ENCODE peak calls at places on chromosomes 3 and 15, in four cellular contexts. One of them, this sample, is unnamed. For H3K4me1, the result is how much of the 10 kb centered on the place peaks cover.

GRCh38 chr3:129116482-129116946 is 5.1 kb downstream of the RAB43 start:
- DNase-seq in H1: no peak
- DNase-seq in GM12878: no peak
- DNase-seq in HepG2: peak
- DNase-seq in this sample: no peak

GRCh38 chr15:74955796-74956647 is 550 bp downstream of the RPP25 start:
- DNase-seq in GM12878: no peak
- DNase-seq in H1: peak
- DNase-seq in HepG2: no peak
- DNase-seq in this sample: peak

GRCh38 chr3:116000315-116000714 is 377.0 kb downstream of the GAP43 start:
- DNase-seq in HepG2: peak
- DNase-seq in H1: no peak
- DNase-seq in GM12878: peak
- DNase-seq in this sample: no peak

GRCh38 chr3:115518100-115518852 is 105.0 kb upstream of the GAP43 start:
- DNase-seq in H1: no peak
- DNase-seq in GM12878: no peak
- DNase-seq in HepG2: no peak
- DNase-seq in this sample: peak

GRCh38 chr15:77819271-77819806 is 186.6 kb upstream of the LINGO1 start:
- DNase-seq in GM12878: no peak
- DNase-seq in HepG2: no peak
- DNase-seq in H1: peak
- DNase-seq in this sample: no peak

GRCh38 chr15:74233864-74234597 is 2.1 kb upstream of the CCDC33 start:
- DNase-seq in GM12878: no peak
- DNase-seq in HepG2: no peak
- DNase-seq in H1: no peak
- DNase-seq in this sample: no peak

GRCh38 chr15:51737538-51738305 is at the start of gene LYSMD2:
- DNase-seq in H1: no peak
- DNase-seq in GM12878: no peak
- DNase-seq in HepG2: no peak
- DNase-seq in this sample: no peak

GRCh38 chr3:148532326-148532725 is 165.4 kb upstream of the AGTR1 start:
- DNase-seq in HepG2: no peak
- DNase-seq in H1: no peak
- DNase-seq in GM12878: no peak
- DNase-seq in this sample: no peak

GRCh38 chr15:99932676-99933402 is 199.6 kb upstream of the LYSMD4 start:
- DNase-seq in H1: no peak
- DNase-seq in GM12878: no peak
- DNase-seq in HepG2: no peak
- DNase-seq in this sample: no peak

GRCh38 chr3:13484861-13485590 is 4.9 kb downstream of the HDAC11 start:
- DNase-seq in HepG2: peak
- DNase-seq in GM12878: no peak
- DNase-seq in H1: no peak
- DNase-seq in this sample: no peak

GRCh38 chr3:134161817-134162396 is 88.8 kb downstream of the RYK start:
- DNase-seq in GM12878: no peak
- DNase-seq in HepG2: no peak
- DNase-seq in H1: no peak
- DNase-seq in this sample: no peak

GRCh38 chr3:4376499-4376898 is 73.3 kb downstream of the SETMAR start:
- DNase-seq in H1: no peak
- DNase-seq in GM12878: no peak
- DNase-seq in HepG2: no peak
- DNase-seq in this sample: no peak

GRCh38 chr15:63212050-63212973 is 22.9 kb downstream of the RAB8B start:
- DNase-seq in H1: no peak
- DNase-seq in GM12878: peak
- DNase-seq in HepG2: peak
- DNase-seq in this sample: no peak

GRCh38 chr3:178270838-178271237 is 265.4 kb upstream of the KCNMB2 start:
- DNase-seq in HepG2: no peak
- DNase-seq in GM12878: no peak
- DNase-seq in H1: no peak
- DNase-seq in this sample: no peak

GRCh38 chr3:144272715-144273114 is 301.1 kb downstream of the DIPK2A start:
- DNase-seq in HepG2: no peak
- DNase-seq in GM12878: no peak
- DNase-seq in H1: no peak
- DNase-seq in this sample: no peak

GRCh38 chr3:13616359-13616758 is 67.4 kb downstream of the FBLN2 start:
- DNase-seq in HepG2: no peak
- DNase-seq in GM12878: no peak
- DNase-seq in H1: no peak
- DNase-seq in this sample: no peak

GRCh38 chr15:33720952-33721351 is 247.3 kb upstream of the CHRM5 start:
- DNase-seq in H1: no peak
- DNase-seq in HepG2: no peak
- DNase-seq in GM12878: no peak
- DNase-seq in this sample: no peak

GRCh38 chr15:48966595-48967301 is 3.0 kb upstream of the SHC4 start:
- DNase-seq in HepG2: no peak
- DNase-seq in H1: no peak
- DNase-seq in GM12878: peak
- DNase-seq in this sample: no peak

GRCh38 chr3:120908030-120908802 is at the start of gene STXBP5L:
- DNase-seq in HepG2: peak
- DNase-seq in GM12878: no peak
- DNase-seq in H1: peak
- DNase-seq in this sample: peak

GRCh38 chr3:50674349-50675178 is at the start of gene DOCK3:
- DNase-seq in HepG2: no peak
- DNase-seq in GM12878: no peak
- DNase-seq in H1: peak
- DNase-seq in this sample: peak

GRCh38 chr3:130658666-130659065 is 88.0 kb downstream of the PIK3R4 start:
- DNase-seq in HepG2: no peak
- DNase-seq in H1: no peak
- DNase-seq in GM12878: no peak
- DNase-seq in this sample: no peak

GRCh38 chr15:44087578-44088190 is 107.4 kb downstream of the FRMD5 start:
- DNase-seq in H1: no peak
- DNase-seq in HepG2: no peak
- DNase-seq in GM12878: no peak
- DNase-seq in this sample: no peak

GRCh38 chr3:127747751-127748521 is 74.4 kb downstream of the MGLL start:
- DNase-seq in HepG2: no peak
- DNase-seq in GM12878: no peak
- DNase-seq in H1: no peak
- DNase-seq in this sample: no peak

GRCh38 chr15:63458021-63458420 is 46.4 kb upstream of the USP3 start:
- DNase-seq in HepG2: no peak
- DNase-seq in H1: no peak
- DNase-seq in GM12878: no peak
- DNase-seq in this sample: no peak

GRCh38 chr15:57500979-57501576 is 90.6 kb upstream of the MYZAP start:
- DNase-seq in GM12878: no peak
- DNase-seq in HepG2: no peak
- DNase-seq in H1: no peak
- DNase-seq in this sample: no peak

GRCh38 chr3:85678713-85679112 is 719.9 kb downstream of the CADM2 start:
- DNase-seq in GM12878: no peak
- DNase-seq in H1: no peak
- DNase-seq in HepG2: no peak
- DNase-seq in this sample: no peak

GRCh38 chr15:39784125-39784524 is 1.5 kb upstream of the FSIP1 start:
- DNase-seq in H1: no peak
- DNase-seq in HepG2: no peak
- DNase-seq in GM12878: no peak
- DNase-seq in this sample: no peak

GRCh38 chr3:23668430-23668904 is 137.3 kb upstream of the UBE2E1 start:
- DNase-seq in H1: no peak
- DNase-seq in GM12878: no peak
- DNase-seq in HepG2: no peak
- DNase-seq in this sample: no peak

GRCh38 chr3:130779031-130779430 is 32.4 kb upstream of the PIK3R4 start:
- DNase-seq in GM12878: peak
- DNase-seq in H1: no peak
- DNase-seq in HepG2: no peak
- DNase-seq in this sample: no peak

GRCh38 chr15:49270541-49271421 is 100.7 kb downstream of the GALK2 start:
- DNase-seq in HepG2: no peak
- DNase-seq in H1: no peak
- DNase-seq in GM12878: no peak
- DNase-seq in this sample: no peak

GRCh38 chr15:72227720-72228119 is 3.3 kb downstream of the PKM start:
- DNase-seq in H1: no peak
- DNase-seq in GM12878: no peak
- DNase-seq in HepG2: no peak
- DNase-seq in this sample: no peak

GRCh38 chr3:114154321-114154821 is 24.5 kb downstream of the DRD3 start:
- DNase-seq in GM12878: no peak
- DNase-seq in H1: peak
- DNase-seq in HepG2: no peak
- DNase-seq in this sample: peak

GRCh38 chr15:40081691-40082194 is 26.9 kb downstream of the BMF start:
- DNase-seq in GM12878: no peak
- DNase-seq in HepG2: peak
- DNase-seq in H1: no peak
- DNase-seq in this sample: peak

GRCh38 chr3:133742351-133743091 is 3.7 kb upstream of the TF start:
- DNase-seq in GM12878: peak
- DNase-seq in H1: no peak
- DNase-seq in HepG2: peak
- DNase-seq in this sample: no peak

GRCh38 chr3:31567036-31567435 is 34.3 kb downstream of the STT3B start:
- DNase-seq in GM12878: no peak
- DNase-seq in HepG2: peak
- DNase-seq in H1: no peak
- DNase-seq in this sample: peak

GRCh38 chr3:3772920-3773319 is 26.3 kb upstream of the LRRN1 start:
- DNase-seq in H1: no peak
- DNase-seq in HepG2: no peak
- DNase-seq in GM12878: no peak
- DNase-seq in this sample: no peak

GRCh38 chr15:87365221-87365620 is 891.3 kb downstream of the NTRK3 start:
- DNase-seq in H1: no peak
- DNase-seq in GM12878: no peak
- DNase-seq in HepG2: no peak
- DNase-seq in this sample: no peak

GRCh38 chr15:87368511-87368910 is 888.0 kb downstream of the NTRK3 start:
- DNase-seq in HepG2: no peak
- DNase-seq in GM12878: no peak
- DNase-seq in H1: no peak
- DNase-seq in this sample: no peak

GRCh38 chr15:87369269-87369668 is 887.3 kb downstream of the NTRK3 start:
- DNase-seq in H1: no peak
- DNase-seq in HepG2: no peak
- DNase-seq in GM12878: no peak
- DNase-seq in this sample: peak
- TF ChIP-seq SUZ12 in H1: no peak
- TF ChIP-seq SUZ12 in HepG2: no peak
- TF ChIP-seq SUZ12 in GM12878: no peak
- TF ChIP-seq SUZ12 in this sample: no peak

GRCh38 chr3:111480091-111480490 is 61.9 kb upstream of the CD96 start:
- DNase-seq in GM12878: no peak
- DNase-seq in HepG2: no peak
- DNase-seq in H1: no peak
- DNase-seq in this sample: no peak
- H3K4me1 ChIP-seq in GM12878: under half
- H3K4me1 ChIP-seq in HepG2: under half
- H3K4me1 ChIP-seq in H1: under half
- H3K4me1 ChIP-seq in this sample: under half

DNA sequence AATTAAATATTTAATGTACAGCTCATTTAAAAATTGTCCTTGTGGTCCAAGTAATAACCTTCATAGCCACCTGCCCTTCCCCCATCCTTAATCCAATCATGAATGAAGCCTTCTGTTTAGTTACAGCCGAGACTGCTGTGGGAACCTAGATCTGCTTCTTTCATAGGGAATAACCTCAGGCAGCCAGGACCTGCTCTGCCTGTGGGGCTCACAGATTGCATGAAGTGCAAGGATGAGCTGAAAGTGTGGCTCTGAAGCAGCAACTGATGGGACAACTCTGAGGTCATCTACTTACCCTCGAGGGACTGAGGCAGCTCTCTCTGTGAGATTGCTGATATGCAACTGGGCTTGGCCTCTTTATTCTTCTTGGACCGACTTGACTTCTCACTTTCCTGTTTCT is 169.8 kb downstream of the POTEB3 start:
- DNase-seq in HepG2: no peak
- DNase-seq in H1: no peak
- DNase-seq in GM12878: no peak
- DNase-seq in this sample: no peak
- TF ChIP-seq SUZ12 in HepG2: no peak
- TF ChIP-seq SUZ12 in H1: no peak
- TF ChIP-seq SUZ12 in GM12878: no peak
- TF ChIP-seq SUZ12 in this sample: no peak

GRCh38 chr15:101182215-101182614 is 69.6 kb downstream of the CHSY1 start:
- DNase-seq in H1: no peak
- DNase-seq in HepG2: no peak
- DNase-seq in GM12878: no peak
- DNase-seq in this sample: no peak
- H3K4me1 ChIP-seq in H1: under half
- H3K4me1 ChIP-seq in HepG2: under half
- H3K4me1 ChIP-seq in GM12878: under half
- H3K4me1 ChIP-seq in this sample: under half

DNA sequence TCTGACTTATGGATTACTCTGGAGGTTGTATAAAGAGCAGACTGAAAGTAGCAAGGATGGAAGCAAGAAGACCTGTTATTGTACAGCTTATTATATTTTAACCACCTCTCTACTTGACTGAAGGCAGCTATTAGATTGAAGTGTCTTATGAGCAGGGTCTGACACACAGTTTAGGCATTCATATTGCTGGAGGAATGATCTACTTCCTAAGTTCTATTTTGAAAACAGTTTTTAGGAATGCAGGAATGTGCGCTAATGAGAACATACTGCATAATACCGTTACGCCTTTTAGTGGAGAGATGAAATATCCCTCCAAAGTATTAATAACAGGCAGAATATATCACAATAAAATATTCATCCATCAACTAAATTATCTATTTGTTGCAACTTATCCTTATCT is 193.3 kb downstream of the ISL2 start:
- DNase-seq in H1: no peak
- DNase-seq in GM12878: no peak
- DNase-seq in HepG2: no peak
- DNase-seq in this sample: no peak
- TF ChIP-seq SUZ12 in H1: no peak
- TF ChIP-seq SUZ12 in GM12878: no peak
- TF ChIP-seq SUZ12 in HepG2: no peak
- TF ChIP-seq SUZ12 in this sample: no peak